ENCODE peak calls at places on chromosomes 3 and 15, in six cellular contexts. U is B cell; J is upper lobe of right lung; F is HCT116; G is H9; Q is activated CD8-positive, alpha-beta T cell treated with anti-CD3 and anti-CD28 coated beads for 36 hours. Y is an unnamed sample.

GRCh38 chr3:183540501-183541234 is 14.8 kb downstream of the KLHL6 start:
- DNase-seq in G (no peak), Q (no peak), U (peak), J (peak), F (no peak), Y (no peak)

GRCh38 chr3:88141458-88142083 is 8.2 kb upstream of the C3orf38 start:
- DNase-seq in Q (no peak), J (no peak), U (no peak), G (no peak), F (no peak), Y (no peak)

GRCh38 chr3:82610236-82610635 is 848.8 kb upstream of the GBE1 start:
- DNase-seq in U (no peak), J (no peak), F (no peak), Q (no peak), G (no peak), Y (no peak)

GRCh38 chr15:37059051-37059450 is 41.3 kb downstream of the MEIS2 start:
- DNase-seq in J (no peak), Q (no peak), F (peak), U (no peak), G (no peak), Y (no peak)

GRCh38 chr3:142998439-142998838 is 2.9 kb upstream of the U2SURP start:
- DNase-seq in Q (no peak), F (no peak), G (no peak), U (no peak), J (no peak), Y (no peak)

GRCh38 chr15:100191161-100191560 is 150.6 kb downstream of the ADAMTS17 start:
- DNase-seq in Q (no peak), U (no peak), G (peak), J (no peak), F (no peak), Y (no peak)

GRCh38 chr3:8987673-8988655 is 24.7 kb upstream of the RAD18 start:
- DNase-seq in J (peak), G (peak), Q (peak), U (peak), F (peak), Y (peak)

GRCh38 chr3:143676021-143676420 is 172.2 kb downstream of the SLC9A9 start:
- DNase-seq in U (no peak), F (no peak), Q (no peak), G (no peak), J (no peak), Y (no peak)

GRCh38 chr3:58679974-58680656 is 13.5 kb upstream of the FAM3D start:
- DNase-seq in U (no peak), Q (no peak), F (no peak), J (no peak), G (no peak), Y (no peak)

GRCh38 chr15:41020829-41021228 is 67.6 kb downstream of the CHAC1 start:
- DNase-seq in Q (no peak), F (no peak), U (no peak), G (no peak), J (no peak), Y (no peak)

GRCh38 chr3:39281533-39281932 is 1.7 kb upstream of the CX3CR1 start:
- DNase-seq in F (no peak), G (no peak), U (no peak), Q (no peak), J (no peak), Y (no peak)

GRCh38 chr3:176352716-176353334 is 844.5 kb downstream of the TBL1XR1 start:
- DNase-seq in F (no peak), U (no peak), J (no peak), Q (no peak), G (no peak), Y (no peak)

GRCh38 chr3:143977326-143978262 is 6.0 kb downstream of the DIPK2A start:
- DNase-seq in J (no peak), U (peak), Q (no peak), F (no peak), G (no peak), Y (peak)

GRCh38 chr3:189833996-189834395 is 202.8 kb downstream of the TP63 start:
- DNase-seq in G (no peak), F (no peak), J (no peak), U (no peak), Q (no peak), Y (no peak)

GRCh38 chr3:98601180-98601579 is 7.8 kb upstream of the CPOX start:
- DNase-seq in J (no peak), Q (no peak), G (no peak), F (no peak), U (no peak), Y (no peak)

GRCh38 chr3:144039661-144040060 is 68.0 kb downstream of the DIPK2A start:
- DNase-seq in G (no peak), Q (no peak), J (no peak), F (no peak), U (no peak), Y (no peak)

GRCh38 chr15:101307897-101308603 is 13.0 kb upstream of the SNRPA1 start:
- DNase-seq in J (peak), Q (no peak), F (no peak), U (no peak), G (no peak), Y (no peak)

GRCh38 chr3:154060606-154061380 is 60.4 kb upstream of the ARHGEF26 start:
- DNase-seq in F (no peak), U (no peak), J (no peak), G (peak), Q (no peak), Y (no peak)

GRCh38 chr3:85077018-85077417 is 118.2 kb downstream of the CADM2 start:
- DNase-seq in U (no peak), Q (no peak), F (no peak), J (no peak), G (no peak), Y (no peak)

GRCh38 chr15:66494262-66494661 is 3.3 kb downstream of the SNAPC5 start:
- DNase-seq in G (no peak), J (no peak), F (no peak), Q (no peak), U (no peak), Y (no peak)

GRCh38 chr15:66497502-66498455 is at the start of gene SNAPC5:
- DNase-seq in U (peak), G (peak), J (peak), Q (peak), F (peak), Y (peak)

GRCh38 chr15:66502491-66502890 is 2.2 kb downstream of the RPL4 start:
- DNase-seq in U (no peak), J (no peak), G (no peak), Q (no peak), F (no peak), Y (no peak)

GRCh38 chr15:66496951-66497501 is 536 bp downstream of the SNAPC5 start:
- DNase-seq in G (no peak), F (no peak), Q (peak), U (no peak), J (no peak), Y (no peak)

DNA sequence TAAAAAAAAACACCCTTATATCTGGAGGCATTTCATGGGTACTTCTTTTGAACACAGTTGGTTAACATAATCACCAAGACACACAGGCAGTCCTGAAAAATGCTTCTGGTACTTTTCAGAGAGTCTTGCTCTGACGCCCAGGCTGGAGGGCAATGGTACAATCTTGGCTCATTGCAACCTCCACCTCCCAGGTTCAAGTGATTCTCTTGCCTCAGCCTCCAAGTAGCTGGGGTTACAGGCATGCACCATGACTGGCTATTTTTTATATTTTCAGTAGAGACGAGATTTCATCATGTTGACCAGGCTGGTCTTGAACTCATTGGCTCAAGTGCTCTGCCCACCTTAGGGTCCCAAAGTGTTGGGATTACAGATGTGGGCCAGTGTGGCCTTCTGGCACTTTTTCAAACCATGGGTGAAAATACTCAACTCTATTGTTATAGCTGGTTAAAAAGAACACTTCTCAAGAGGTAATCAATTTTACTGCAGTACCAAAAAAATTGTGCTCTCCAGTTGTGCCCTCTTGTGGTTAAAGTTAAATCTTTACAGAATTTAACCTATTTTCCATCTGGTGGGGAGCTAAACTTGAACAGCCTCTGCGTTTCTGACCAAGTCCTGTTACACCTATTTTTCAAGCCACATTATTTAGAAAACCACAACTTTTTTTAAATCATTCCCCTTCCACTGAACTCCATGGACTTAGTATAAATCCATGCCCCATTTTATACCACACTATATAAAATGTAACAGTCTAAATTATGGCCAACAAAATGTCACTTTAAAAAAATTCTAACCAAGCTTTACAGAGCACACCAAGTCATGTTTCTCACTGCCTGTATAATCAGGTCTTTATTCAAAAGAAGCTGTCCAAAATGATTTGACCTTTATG is 1.2 kb upstream of the SNAPC5 start:
- DNase-seq in J (no peak), Q (no peak), F (no peak), G (no peak), U (no peak), Y (no peak)
- TF ChIP-seq CTCF in J (peak), Q (peak), F (no peak), G (peak), U (peak), Y (peak)

DNA sequence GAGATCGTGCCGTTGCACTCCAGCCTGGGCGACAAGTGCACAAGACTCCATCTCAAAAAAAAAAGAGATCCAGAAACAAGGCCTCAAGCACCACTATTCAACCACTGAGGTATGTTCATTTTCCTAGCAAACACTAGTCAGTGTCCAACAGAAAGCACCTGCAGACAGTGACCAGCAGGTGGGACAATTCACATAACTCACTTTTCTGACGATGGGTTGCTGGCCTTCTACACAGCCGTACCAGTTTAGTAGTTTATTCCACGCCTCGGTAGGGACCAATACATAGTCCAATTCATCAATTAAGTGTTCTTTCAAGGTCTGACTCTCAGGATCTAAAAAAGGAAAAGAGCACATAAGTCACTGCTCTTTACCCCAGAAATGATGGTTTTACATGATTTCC is 12.4 kb downstream of the USP4 start:
- DNase-seq in F (no peak), Q (peak), G (no peak), U (no peak), J (no peak), Y (no peak)
- TF ChIP-seq CTCF in F (peak), Q (no peak), G (peak), U (peak), J (no peak), Y (peak)

DNA sequence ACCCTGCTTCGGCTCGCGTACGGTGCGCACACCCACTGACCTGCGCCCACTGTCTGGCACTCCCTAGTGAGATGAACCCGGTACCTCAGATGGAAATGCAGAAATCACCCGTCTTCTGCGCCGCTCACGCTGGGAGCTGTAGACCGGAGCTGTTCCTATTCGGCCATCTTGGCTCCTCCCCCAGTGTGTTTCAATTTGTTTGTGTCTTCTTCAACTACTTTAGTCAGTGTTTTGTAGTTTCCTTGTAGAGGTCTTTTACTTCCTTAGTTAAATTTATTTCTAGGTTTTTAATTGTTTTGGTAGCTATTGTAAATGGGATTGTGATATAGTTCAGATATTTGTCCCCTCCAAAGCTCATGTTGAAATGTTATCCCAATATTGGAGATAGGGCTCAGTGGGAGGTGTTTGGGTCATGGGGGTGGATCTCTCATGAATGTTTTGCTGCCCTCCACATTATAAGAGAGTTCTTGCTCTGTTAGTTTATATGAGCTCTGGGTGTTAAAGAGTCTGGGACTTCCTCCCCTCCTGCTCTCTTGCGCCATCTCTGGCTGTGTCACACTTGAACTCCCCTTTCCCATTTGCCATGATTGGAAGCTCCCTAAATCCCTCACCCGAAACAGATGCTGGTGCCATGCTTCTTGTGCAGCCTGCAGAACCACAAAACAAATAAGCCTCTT is 304.4 kb downstream of the DOCK3 start:
- DNase-seq in U (no peak), J (no peak), F (no peak), G (peak), Q (no peak), Y (no peak)
- TF ChIP-seq CTCF in U (no peak), J (no peak), F (peak), G (peak), Q (no peak), Y (peak)

GRCh38 chr3:140530603-140531002 is 147.3 kb upstream of the TRIM42 start:
- DNase-seq in F (no peak), U (no peak), J (no peak), G (no peak), Q (no peak), Y (no peak)

GRCh38 chr3:140529558-140529957 is 148.3 kb upstream of the TRIM42 start:
- DNase-seq in U (no peak), J (no peak), F (no peak), Q (no peak), G (no peak), Y (no peak)

GRCh38 chr3:140529096-140529495 is 148.8 kb upstream of the TRIM42 start:
- DNase-seq in G (no peak), U (no peak), J (no peak), F (no peak), Q (no peak), Y (no peak)

GRCh38 chr3:140523600-140523999 is 154.3 kb upstream of the TRIM42 start:
- DNase-seq in U (no peak), G (no peak), Q (no peak), F (no peak), J (no peak), Y (no peak)

DNA sequence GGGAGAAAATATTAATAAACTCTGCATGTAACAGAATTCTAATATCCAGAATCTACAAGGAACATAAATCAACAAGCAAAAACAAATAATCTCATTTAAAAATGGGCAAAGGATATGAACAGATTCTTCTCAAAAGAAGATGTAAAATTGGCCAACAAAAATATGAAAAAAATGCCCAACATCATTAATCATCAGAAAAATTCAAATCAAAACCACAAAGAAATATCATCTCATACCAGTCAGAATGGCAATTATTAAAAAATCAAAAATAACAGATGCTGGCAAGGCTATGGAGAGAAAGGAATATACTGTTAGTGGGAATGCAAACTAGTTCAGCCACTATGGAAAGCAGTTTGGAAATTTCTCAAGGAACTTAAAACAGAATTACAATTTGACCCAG is 150.7 kb upstream of the TRIM42 start:
- DNase-seq in J (no peak), U (no peak), G (no peak), F (no peak), Q (no peak), Y (no peak)
- TF ChIP-seq CTCF in J (no peak), U (no peak), G (no peak), F (no peak), Q (no peak), Y (no peak)

GRCh38 chr3:42660131-42660715 is 6.7 kb downstream of the ZBTB47 start:
- DNase-seq in G (no peak), F (no peak), J (no peak), U (no peak), Q (no peak), Y (no peak)

GRCh38 chr3:42661593-42662022 is 8.1 kb downstream of the ZBTB47 start:
- DNase-seq in F (no peak), J (no peak), U (no peak), G (no peak), Q (no peak), Y (peak)

GRCh38 chr3:42659451-42660130 is 6.1 kb downstream of the ZBTB47 start:
- DNase-seq in G (peak), Q (no peak), J (peak), U (no peak), F (no peak), Y (peak)

GRCh38 chr3:42662037-42662812 is 8.7 kb downstream of the ZBTB47 start:
- DNase-seq in G (no peak), Q (no peak), F (no peak), J (no peak), U (no peak), Y (peak)

DNA sequence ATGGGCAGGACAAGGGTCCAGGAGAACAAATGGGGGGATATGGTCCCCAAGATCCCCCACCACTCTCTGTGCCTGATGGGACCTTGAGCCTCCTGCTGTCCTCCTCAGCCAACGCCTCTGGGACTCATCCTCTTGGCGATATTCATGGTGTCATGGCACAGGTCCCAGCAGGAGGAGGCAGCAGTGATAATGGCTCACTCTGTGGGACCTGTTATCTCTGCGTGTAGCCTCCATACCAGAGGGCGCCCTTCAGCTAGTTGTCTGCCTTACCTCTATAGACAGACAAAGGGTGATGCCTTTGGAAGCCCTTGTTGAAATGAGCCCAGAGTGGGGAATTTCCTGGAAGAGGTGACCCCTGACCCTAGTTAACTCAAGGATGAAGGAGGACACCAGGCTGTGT is 7.4 kb downstream of the ZBTB47 start:
- DNase-seq in J (no peak), Q (peak), F (no peak), U (no peak), G (peak), Y (peak)
- TF ChIP-seq CTCF in J (no peak), Q (peak), F (peak), U (no peak), G (peak), Y (peak)